ENCODE peak calls at places on chromosomes 13 and 19, in seven cellular contexts. X, H, C, D, B, Q and V are unnamed samples. For H3K9me3, the result is how much of the 10 kb centered on the place peaks cover.

GRCh38 chr13:68257111-68257842 is 1027.1 kb upstream of the PCDH9 start:
- DNase-seq in C (no peak), D (no peak), Q (no peak), B (no peak), H (no peak), X (no peak), V (no peak)

GRCh38 chr19:42113641-42114348 is 18.5 kb downstream of the POU2F2 start:
- DNase-seq in D (peak), B (no peak), C (no peak), Q (no peak), X (no peak), H (peak), V (no peak)

GRCh38 chr19:39915101-39915847 is 19.2 kb downstream of the FCGBP start:
- DNase-seq in H (no peak), X (no peak), Q (no peak), C (no peak), D (no peak), B (peak), V (no peak)

GRCh38 chr13:79525458-79525857 is 44.5 kb downstream of the NDFIP2 start:
- DNase-seq in Q (no peak), C (no peak), X (no peak), B (no peak), H (no peak), D (no peak), V (no peak)

GRCh38 chr13:30339721-30340366 is 32.5 kb upstream of the KATNAL1 start:
- DNase-seq in Q (no peak), C (no peak), B (no peak), X (no peak), D (peak), H (no peak), V (no peak)

GRCh38 chr19:31595521-31595920 is 246.3 kb upstream of the TSHZ3 start:
- DNase-seq in C (no peak), H (no peak), D (no peak), B (no peak), Q (no peak), X (no peak), V (no peak)

GRCh38 chr19:1241417-1242095 is at the start of gene ATP5F1D:
- DNase-seq in D (peak), B (peak), C (peak), Q (peak), X (peak), H (peak), V (peak)

GRCh38 chr19:14686411-14686810 is 3.4 kb upstream of the ZNF333 start:
- DNase-seq in C (no peak), H (no peak), X (no peak), Q (no peak), D (peak), B (no peak), V (no peak)

GRCh38 chr13:67023088-67023893 is 206.8 kb downstream of the PCDH9 start:
- DNase-seq in X (no peak), C (no peak), H (no peak), B (no peak), Q (no peak), D (no peak), V (no peak)

GRCh38 chr19:41597600-41598041 is 21.7 kb downstream of the CEACAM21 start:
- DNase-seq in D (peak), C (no peak), H (no peak), B (no peak), Q (peak), X (no peak), V (peak)

GRCh38 chr13:112702341-112702982 is 12.6 kb downstream of the ATP11A start:
- DNase-seq in Q (no peak), X (no peak), C (peak), D (no peak), H (no peak), B (no peak), V (no peak)

DNA sequence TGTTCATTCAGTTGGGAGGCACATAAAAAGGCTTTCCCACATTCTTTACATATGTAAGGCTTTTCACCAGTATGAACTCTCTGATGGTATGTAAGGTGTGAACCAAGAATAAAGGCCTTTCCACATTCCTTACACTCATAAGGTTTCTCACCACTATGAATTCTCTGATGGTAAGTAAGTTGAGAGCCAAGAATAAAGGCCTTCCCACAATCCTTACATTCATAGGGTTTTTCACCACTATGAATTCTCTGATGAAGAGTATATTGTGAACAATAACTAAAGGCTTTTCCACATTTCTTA is 29.3 kb downstream of the ZNF571 start:
- DNase-seq in H (no peak), C (no peak), X (no peak), Q (no peak), D (no peak), B (no peak), V (no peak)
- H3K9me3 ChIP-seq in H (under half), C (half or more), X (under half), Q (half or more), D (half or more), B (under half), V (half or more)

DNA sequence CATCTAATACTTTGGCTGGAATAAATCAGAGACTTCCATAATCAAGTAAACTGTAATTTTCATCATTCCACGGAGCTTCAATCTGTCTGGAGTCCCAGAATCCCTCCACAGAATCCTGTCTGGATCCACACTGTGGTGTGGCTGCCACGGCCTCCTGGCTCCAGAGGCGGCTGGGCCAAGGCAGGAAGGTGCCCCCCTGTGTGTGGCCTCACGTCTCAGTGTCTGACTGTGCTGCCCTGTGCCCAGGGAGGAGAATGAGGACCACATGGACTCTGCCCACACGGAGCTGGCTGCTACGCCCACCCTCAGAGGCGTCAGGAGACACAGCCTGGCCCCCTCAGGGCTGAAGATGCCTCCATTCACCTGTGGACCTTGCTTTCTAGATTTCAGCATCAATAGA is 12.2 kb upstream of the ZNF135 start:
- DNase-seq in C (no peak), D (no peak), H (no peak), B (no peak), Q (no peak), X (no peak), V (no peak)
- H3K9me3 ChIP-seq in C (under half), D (under half), H (under half), B (half or more), Q (under half), X (half or more), V (under half)

DNA sequence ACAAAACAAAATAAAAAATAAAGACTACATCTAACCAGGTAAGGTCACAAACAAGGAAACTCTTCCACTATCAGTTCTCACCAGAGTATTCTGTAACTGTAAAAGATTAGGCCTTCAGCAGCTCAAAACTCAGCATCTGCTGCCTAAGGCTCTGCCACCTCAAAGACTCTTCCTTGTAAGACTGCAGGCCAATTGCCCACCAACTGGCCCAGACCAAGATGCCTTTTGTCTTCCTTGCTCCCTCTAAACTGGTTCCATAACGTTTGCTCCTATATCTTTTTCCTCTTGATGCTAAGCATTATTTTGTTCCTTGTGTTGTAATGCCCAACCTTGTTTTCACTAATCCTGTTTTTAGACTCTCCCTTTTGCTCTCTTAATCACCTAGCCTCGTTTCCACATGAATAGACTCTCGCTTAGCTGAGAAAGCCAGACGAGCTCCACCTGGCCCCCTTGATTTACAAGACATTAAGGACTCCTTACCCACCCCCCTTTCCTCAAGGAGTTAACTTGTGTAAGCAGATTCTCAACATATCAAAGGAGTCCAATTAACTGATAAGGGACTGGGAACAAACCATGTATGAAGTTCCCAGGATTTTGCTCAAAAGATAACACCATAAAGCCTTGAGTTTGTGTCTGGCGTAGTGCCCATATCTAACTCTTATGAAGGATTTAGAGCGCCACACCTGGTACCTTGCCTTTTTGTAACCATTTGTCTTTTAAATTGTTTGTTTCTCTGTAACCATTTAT is 1.5 kb downstream of the ZNF814 start:
- DNase-seq in C (no peak), H (no peak), X (no peak), Q (no peak), B (no peak), D (peak), V (no peak)
- H3K9me3 ChIP-seq in C (under half), H (under half), X (under half), Q (under half), B (under half), D (under half), V (under half)

DNA sequence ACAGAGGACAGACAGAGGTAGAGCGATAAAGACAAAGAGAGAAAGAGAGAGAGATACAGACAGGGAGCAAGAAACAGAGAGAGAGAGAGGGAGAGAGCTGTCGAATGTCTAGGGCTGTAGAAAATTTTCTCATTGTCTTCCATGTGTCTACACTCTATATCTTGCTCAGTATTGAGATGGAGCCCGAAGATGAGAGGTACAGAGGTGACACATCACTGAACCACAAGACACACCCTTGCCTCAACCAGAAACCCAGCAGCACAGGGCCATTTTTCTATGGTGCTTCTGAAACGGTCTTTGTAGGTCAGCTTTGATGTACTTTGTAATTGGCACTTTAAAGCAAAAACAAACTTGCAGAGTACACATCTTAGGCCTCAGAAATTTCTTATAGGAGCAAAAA is 111.9 kb downstream of the KL start:
- DNase-seq in D (peak), H (no peak), X (no peak), B (no peak), Q (no peak), C (no peak), V (no peak)
- H3K9me3 ChIP-seq in D (under half), H (under half), X (under half), B (under half), Q (under half), C (under half), V (under half)

GRCh38 chr19:27861411-27861975 is 1351.5 kb downstream of the UQCRFS1 start:
- DNase-seq in X (no peak), B (no peak), D (no peak), C (no peak), Q (no peak), H (no peak), V (no peak)
- H3K9me3 ChIP-seq in X (under half), B (half or more), D (under half), C (under half), Q (under half), H (under half), V (under half)

DNA sequence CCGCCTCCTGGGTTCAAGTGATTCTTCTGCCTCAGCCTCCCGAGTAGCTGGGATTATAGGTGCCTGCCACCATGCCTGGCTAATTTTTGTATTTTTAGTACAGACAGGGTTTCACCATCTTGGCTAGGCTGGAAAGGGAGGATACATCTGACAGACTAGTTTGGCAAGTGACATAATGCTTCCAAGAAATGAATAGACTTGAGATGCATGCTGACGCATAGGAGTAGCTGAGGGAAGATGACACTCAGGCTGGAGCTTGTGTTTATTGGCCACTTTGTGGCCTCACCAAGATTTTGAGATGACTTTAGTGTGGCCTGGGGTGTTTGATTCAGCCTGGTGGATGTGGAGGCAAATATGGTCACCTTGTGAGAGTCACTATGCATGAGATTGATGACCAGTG is 4.0 kb downstream of the ZNF586 start:
- DNase-seq in H (no peak), Q (no peak), X (no peak), C (no peak), B (no peak), D (no peak), V (no peak)
- H3K9me3 ChIP-seq in H (under half), Q (under half), X (half or more), C (under half), B (half or more), D (under half), V (under half)